ENCODE peak calls at places on chromosome 13, in nine cellular contexts. W, N, B, K, A, X, M, O and I are unnamed samples.

GRCh38 chr13:111469916-111470506 is 149.6 kb downstream of the TEX29 start:
- DNase-seq in W (no peak), N (no peak), B (no peak), K (no peak), A (no peak), X (no peak), M (no peak), O (no peak), I (no peak)

GRCh38 chr13:111211789-111212516 is 96.8 kb downstream of the ARHGEF7 start:
- DNase-seq in W (no peak), N (no peak), B (no peak), K (no peak), A (no peak), X (no peak), M (no peak), O (no peak), I (no peak)

GRCh38 chr13:43214124-43214523 is 190.7 kb downstream of the DNAJC15 start:
- DNase-seq in W (no peak), N (no peak), B (no peak), K (no peak), A (no peak), X (no peak), M (no peak), O (no peak), I (no peak)

GRCh38 chr13:98506343-98507059 is 70.4 kb downstream of the STK24 start:
- DNase-seq in W (no peak), N (no peak), B (no peak), K (no peak), A (no peak), X (no peak), M (no peak), O (no peak), I (no peak)

GRCh38 chr13:110338441-110339101 is 31.5 kb downstream of the COL4A2 start:
- DNase-seq in W (peak; percentile 77), N (no peak), B (no peak), K (no peak), A (no peak), X (no peak), M (peak; percentile 77), O (no peak), I (no peak)

GRCh38 chr13:76594435-76594834 is 291.8 kb downstream of the KCTD12 start:
- DNase-seq in W (no peak), N (no peak), B (no peak), K (no peak), A (no peak), X (no peak), M (no peak), O (no peak), I (no peak)

GRCh38 chr13:41356788-41357187 is 45.7 kb downstream of the NAA16 start:
- DNase-seq in W (no peak), N (no peak), B (no peak), K (no peak), A (no peak), X (no peak), M (no peak), O (no peak), I (no peak)

GRCh38 chr13:34469212-34469983 is 472.7 kb upstream of the NBEA start:
- DNase-seq in W (no peak), N (no peak), B (no peak), K (no peak), A (peak; percentile 38), X (no peak), M (peak; percentile 39), O (no peak), I (no peak)

GRCh38 chr13:94218537-94218936 is 260.9 kb downstream of the DCT start:
- DNase-seq in W (no peak), N (no peak), B (no peak), K (no peak), A (no peak), X (no peak), M (no peak), O (no peak), I (no peak)

GRCh38 chr13:65855276-65855675 is 1374.9 kb downstream of the PCDH9 start:
- DNase-seq in W (no peak), N (no peak), B (no peak), K (no peak), A (no peak), X (peak; percentile 39), M (peak; percentile 54), O (no peak), I (no peak)

GRCh38 chr13:110820311-110820710 is 94.6 kb downstream of the ANKRD10 start:
- DNase-seq in W (no peak), N (no peak), B (no peak), K (no peak), A (no peak), X (no peak), M (no peak), O (peak; percentile 66), I (no peak)